ENCODE peak calls at places on chromosome 1, in nine cellular contexts. One of them, this sample, is unnamed.

GRCh38 chr1:59415876-59416275 is 119.0 kb downstream of the FGGY start:
- DNase-seq in hepatocyte: no peak
- DNase-seq in psoas muscle: no peak
- DNase-seq in coronary artery: no peak
- DNase-seq in heart right ventricle: no peak
- DNase-seq in esophagus muscularis mucosa: no peak
- DNase-seq in kidney: no peak
- DNase-seq in tibial artery: no peak
- DNase-seq in Calu3: no peak
- DNase-seq in this sample: no peak

GRCh38 chr1:1162597-1163537 is 10.8 kb upstream of the TTLL10 start:
- DNase-seq in hepatocyte: peak; percentile 93
- DNase-seq in psoas muscle: peak; percentile 7
- DNase-seq in coronary artery: no peak
- DNase-seq in heart right ventricle: no peak
- DNase-seq in esophagus muscularis mucosa: no peak
- DNase-seq in kidney: peak; percentile 96
- DNase-seq in tibial artery: no peak
- DNase-seq in Calu3: peak; percentile 94
- DNase-seq in this sample: no peak

GRCh38 chr1:198741744-198742143 is 102.9 kb downstream of the PTPRC start:
- DNase-seq in hepatocyte: no peak
- DNase-seq in psoas muscle: no peak
- DNase-seq in coronary artery: no peak
- DNase-seq in heart right ventricle: no peak
- DNase-seq in esophagus muscularis mucosa: no peak
- DNase-seq in kidney: no peak
- DNase-seq in tibial artery: no peak
- DNase-seq in Calu3: no peak
- DNase-seq in this sample: no peak

GRCh38 chr1:44010935-44011610 is 19.7 kb downstream of the CCDC24 start:
- DNase-seq in hepatocyte: no peak
- DNase-seq in psoas muscle: no peak
- DNase-seq in coronary artery: no peak
- DNase-seq in heart right ventricle: no peak
- DNase-seq in esophagus muscularis mucosa: no peak
- DNase-seq in kidney: no peak
- DNase-seq in tibial artery: no peak
- DNase-seq in Calu3: no peak
- DNase-seq in this sample: no peak

GRCh38 chr1:118136511-118136937 is 48.5 kb downstream of the SPAG17 start:
- DNase-seq in hepatocyte: peak; percentile 42
- DNase-seq in psoas muscle: no peak
- DNase-seq in coronary artery: no peak
- DNase-seq in heart right ventricle: no peak
- DNase-seq in esophagus muscularis mucosa: no peak
- DNase-seq in kidney: no peak
- DNase-seq in tibial artery: no peak
- DNase-seq in Calu3: peak; percentile 16
- DNase-seq in this sample: no peak

GRCh38 chr1:19220991-19221390 is 10.9 kb upstream of the UBR4 start:
- DNase-seq in hepatocyte: no peak
- DNase-seq in psoas muscle: no peak
- DNase-seq in coronary artery: peak; percentile 45
- DNase-seq in heart right ventricle: peak; percentile 13
- DNase-seq in esophagus muscularis mucosa: no peak
- DNase-seq in kidney: no peak
- DNase-seq in tibial artery: no peak
- DNase-seq in Calu3: no peak
- DNase-seq in this sample: no peak

GRCh38 chr1:227736814-227737432 is 1.7 kb downstream of the SNAP47 start:
- DNase-seq in hepatocyte: no peak
- DNase-seq in psoas muscle: no peak
- DNase-seq in coronary artery: no peak
- DNase-seq in heart right ventricle: no peak
- DNase-seq in esophagus muscularis mucosa: no peak
- DNase-seq in kidney: no peak
- DNase-seq in tibial artery: no peak
- DNase-seq in Calu3: no peak
- DNase-seq in this sample: no peak

GRCh38 chr1:36083219-36083618 is 675 bp upstream of the TEKT2 start:
- DNase-seq in hepatocyte: no peak
- DNase-seq in psoas muscle: no peak
- DNase-seq in coronary artery: no peak
- DNase-seq in heart right ventricle: no peak
- DNase-seq in esophagus muscularis mucosa: peak; percentile 34
- DNase-seq in kidney: no peak
- DNase-seq in tibial artery: no peak
- DNase-seq in Calu3: no peak
- DNase-seq in this sample: peak; percentile 64

GRCh38 chr1:32972814-32973428 is 8.3 kb upstream of the RNF19B start:
- DNase-seq in hepatocyte: peak; percentile 73
- DNase-seq in psoas muscle: peak; percentile 47
- DNase-seq in coronary artery: no peak
- DNase-seq in heart right ventricle: peak; percentile 50
- DNase-seq in esophagus muscularis mucosa: no peak
- DNase-seq in kidney: peak; percentile 86
- DNase-seq in tibial artery: peak; percentile 37
- DNase-seq in Calu3: peak; percentile 67
- DNase-seq in this sample: peak; percentile 87

GRCh38 chr1:164479242-164479641 is 79.7 kb upstream of the PBX1 start:
- DNase-seq in hepatocyte: no peak
- DNase-seq in psoas muscle: no peak
- DNase-seq in coronary artery: no peak
- DNase-seq in heart right ventricle: no peak
- DNase-seq in esophagus muscularis mucosa: no peak
- DNase-seq in kidney: no peak
- DNase-seq in tibial artery: no peak
- DNase-seq in Calu3: no peak
- DNase-seq in this sample: no peak
- TF ChIP-seq CTCF in hepatocyte: no peak
- TF ChIP-seq CTCF in psoas muscle: no peak
- TF ChIP-seq CTCF in coronary artery: no peak
- TF ChIP-seq CTCF in heart right ventricle: no peak
- TF ChIP-seq CTCF in esophagus muscularis mucosa: no peak
- TF ChIP-seq CTCF in kidney: no peak
- TF ChIP-seq CTCF in tibial artery: no peak
- TF ChIP-seq CTCF in Calu3: no peak
- TF ChIP-seq CTCF in this sample: no peak

GRCh38 chr1:221945669-221946068 is 203.8 kb upstream of the DUSP10 start:
- DNase-seq in hepatocyte: no peak
- DNase-seq in psoas muscle: no peak
- DNase-seq in coronary artery: no peak
- DNase-seq in heart right ventricle: no peak
- DNase-seq in esophagus muscularis mucosa: no peak
- DNase-seq in kidney: no peak
- DNase-seq in tibial artery: no peak
- DNase-seq in Calu3: no peak
- DNase-seq in this sample: no peak
- TF ChIP-seq CTCF in hepatocyte: no peak
- TF ChIP-seq CTCF in psoas muscle: no peak
- TF ChIP-seq CTCF in coronary artery: no peak
- TF ChIP-seq CTCF in heart right ventricle: no peak
- TF ChIP-seq CTCF in esophagus muscularis mucosa: no peak
- TF ChIP-seq CTCF in kidney: no peak
- TF ChIP-seq CTCF in tibial artery: no peak
- TF ChIP-seq CTCF in Calu3: no peak
- TF ChIP-seq CTCF in this sample: no peak

GRCh38 chr1:150922519-150922975 is 3.6 kb upstream of the SETDB1 start:
- DNase-seq in hepatocyte: peak; percentile 88
- DNase-seq in psoas muscle: peak; percentile 57
- DNase-seq in coronary artery: no peak
- DNase-seq in heart right ventricle: peak; percentile 63
- DNase-seq in esophagus muscularis mucosa: no peak
- DNase-seq in kidney: no peak
- DNase-seq in tibial artery: peak; percentile 69
- DNase-seq in Calu3: peak; percentile 85
- DNase-seq in this sample: no peak

GRCh38 chr1:150925080-150925479 is 1.1 kb upstream of the SETDB1 start:
- DNase-seq in hepatocyte: no peak
- DNase-seq in psoas muscle: no peak
- DNase-seq in coronary artery: no peak
- DNase-seq in heart right ventricle: no peak
- DNase-seq in esophagus muscularis mucosa: no peak
- DNase-seq in kidney: no peak
- DNase-seq in tibial artery: no peak
- DNase-seq in Calu3: no peak
- DNase-seq in this sample: no peak

GRCh38 chr1:150927629-150928028 is 1.5 kb downstream of the SETDB1 start:
- DNase-seq in hepatocyte: no peak
- DNase-seq in psoas muscle: no peak
- DNase-seq in coronary artery: no peak
- DNase-seq in heart right ventricle: no peak
- DNase-seq in esophagus muscularis mucosa: no peak
- DNase-seq in kidney: no peak
- DNase-seq in tibial artery: no peak
- DNase-seq in Calu3: no peak
- DNase-seq in this sample: no peak

GRCh38 chr1:150928286-150928685 is 2.1 kb downstream of the SETDB1 start:
- DNase-seq in hepatocyte: no peak
- DNase-seq in psoas muscle: no peak
- DNase-seq in coronary artery: no peak
- DNase-seq in heart right ventricle: no peak
- DNase-seq in esophagus muscularis mucosa: no peak
- DNase-seq in kidney: no peak
- DNase-seq in tibial artery: no peak
- DNase-seq in Calu3: no peak
- DNase-seq in this sample: no peak

GRCh38 chr1:150926094-150926741 is at the start of gene SETDB1:
- DNase-seq in hepatocyte: peak; percentile 98
- DNase-seq in psoas muscle: peak; percentile 95
- DNase-seq in coronary artery: peak; percentile 96
- DNase-seq in heart right ventricle: peak; percentile 96
- DNase-seq in esophagus muscularis mucosa: peak; percentile 98
- DNase-seq in kidney: peak; percentile 98
- DNase-seq in tibial artery: peak; percentile 95
- DNase-seq in Calu3: peak; percentile 98
- DNase-seq in this sample: peak; percentile 98
- TF ChIP-seq CTCF in hepatocyte: no peak
- TF ChIP-seq CTCF in psoas muscle: no peak
- TF ChIP-seq CTCF in coronary artery: no peak
- TF ChIP-seq CTCF in heart right ventricle: peak; percentile 7
- TF ChIP-seq CTCF in esophagus muscularis mucosa: peak; percentile 19
- TF ChIP-seq CTCF in kidney: no peak
- TF ChIP-seq CTCF in tibial artery: no peak
- TF ChIP-seq CTCF in Calu3: no peak
- TF ChIP-seq CTCF in this sample: no peak

DNA sequence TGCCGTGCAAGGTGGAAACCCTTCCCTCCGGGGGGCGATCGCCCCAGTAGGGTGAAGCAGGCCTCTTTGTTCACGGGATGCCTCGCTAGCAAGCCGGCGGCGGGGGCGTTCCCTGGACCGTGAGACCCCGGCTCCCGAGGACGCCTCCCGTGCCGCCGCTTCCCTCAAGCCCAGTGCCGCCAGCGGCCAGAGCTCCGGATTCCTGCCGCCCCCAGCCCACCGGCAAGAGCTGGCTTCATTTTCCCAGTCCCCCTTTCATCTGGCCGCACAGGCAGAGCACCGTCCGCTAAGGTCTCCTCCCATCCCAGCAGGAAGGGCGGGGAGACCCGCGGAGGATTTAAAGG is 16.3 kb downstream of the IER5 start:
- DNase-seq in hepatocyte: peak; percentile 63
- DNase-seq in psoas muscle: peak; percentile 60
- DNase-seq in coronary artery: peak; percentile 80
- DNase-seq in heart right ventricle: no peak
- DNase-seq in esophagus muscularis mucosa: no peak
- DNase-seq in kidney: no peak
- DNase-seq in tibial artery: no peak
- DNase-seq in Calu3: peak; percentile 55
- DNase-seq in this sample: peak; percentile 87
- TF ChIP-seq CTCF in hepatocyte: peak; percentile 16
- TF ChIP-seq CTCF in psoas muscle: no peak
- TF ChIP-seq CTCF in coronary artery: no peak
- TF ChIP-seq CTCF in heart right ventricle: no peak
- TF ChIP-seq CTCF in esophagus muscularis mucosa: peak; percentile 7
- TF ChIP-seq CTCF in kidney: no peak
- TF ChIP-seq CTCF in tibial artery: no peak
- TF ChIP-seq CTCF in Calu3: no peak
- TF ChIP-seq CTCF in this sample: peak; percentile 20

DNA sequence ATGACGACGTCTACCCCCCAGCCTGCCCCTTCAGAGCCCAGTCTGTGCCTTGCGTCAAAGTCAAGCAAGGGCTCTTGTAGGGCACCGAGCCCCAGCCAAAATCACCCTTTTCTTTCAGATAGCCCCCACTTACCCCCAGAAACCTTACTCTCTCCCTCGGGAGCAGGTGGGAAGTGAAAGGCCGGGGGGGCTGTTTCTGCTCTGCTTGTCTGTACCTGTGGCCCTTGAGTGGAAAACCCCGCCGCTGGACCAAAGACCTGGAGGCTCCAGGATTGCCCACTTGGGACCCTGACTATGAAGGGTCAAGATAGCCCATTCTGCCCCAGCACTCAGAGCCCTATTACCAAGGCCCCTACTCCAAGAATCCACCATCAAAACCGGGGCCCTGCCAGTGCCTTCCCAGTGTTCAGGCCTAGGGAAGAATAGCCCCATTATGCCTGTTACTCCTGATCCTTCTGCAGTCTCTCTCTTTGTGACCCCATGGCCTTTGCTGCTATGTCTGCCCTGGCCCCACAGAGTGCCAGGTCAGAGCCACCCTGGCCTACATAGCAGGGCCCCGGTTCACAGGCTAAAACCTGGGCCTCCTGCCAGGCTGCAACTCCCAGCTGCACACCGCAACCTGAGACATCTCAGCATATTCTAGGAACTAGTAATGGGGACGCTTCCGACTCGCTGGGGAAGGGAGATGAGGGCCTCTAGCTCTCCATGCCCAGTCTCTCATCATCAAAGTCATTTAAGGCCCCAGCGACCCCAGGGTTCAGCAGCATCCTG is 22.2 kb upstream of the HPDL start:
- DNase-seq in hepatocyte: peak; percentile 15
- DNase-seq in psoas muscle: peak; percentile 59
- DNase-seq in coronary artery: no peak
- DNase-seq in heart right ventricle: peak; percentile 30
- DNase-seq in esophagus muscularis mucosa: peak; percentile 91
- DNase-seq in kidney: peak; percentile 77
- DNase-seq in tibial artery: peak; percentile 36
- DNase-seq in Calu3: peak; percentile 12
- DNase-seq in this sample: peak; percentile 71
- TF ChIP-seq CTCF in hepatocyte: no peak
- TF ChIP-seq CTCF in psoas muscle: no peak
- TF ChIP-seq CTCF in coronary artery: no peak
- TF ChIP-seq CTCF in heart right ventricle: no peak
- TF ChIP-seq CTCF in esophagus muscularis mucosa: no peak
- TF ChIP-seq CTCF in kidney: no peak
- TF ChIP-seq CTCF in tibial artery: no peak
- TF ChIP-seq CTCF in Calu3: no peak
- TF ChIP-seq CTCF in this sample: no peak

DNA sequence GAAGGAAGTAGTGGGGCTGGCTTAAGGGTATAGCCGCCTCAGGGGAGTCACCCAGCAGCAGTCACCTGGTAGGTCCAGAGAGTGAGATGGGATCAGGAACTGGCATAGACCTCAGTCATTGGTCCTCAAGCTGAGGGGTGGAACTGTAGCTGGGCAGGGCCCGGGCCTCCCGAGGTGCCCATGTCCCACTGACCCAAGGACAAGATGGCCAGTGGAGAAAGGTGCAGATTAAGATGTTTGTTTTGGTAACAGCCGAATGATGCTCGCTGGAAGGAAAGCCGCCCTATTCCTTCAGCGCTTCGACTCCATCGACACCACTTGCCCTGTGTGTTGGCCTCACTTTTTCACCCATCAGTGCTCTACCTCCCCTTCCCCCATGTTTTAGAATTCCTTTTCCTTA is 16.4 kb downstream of the COL9A2 start:
- DNase-seq in hepatocyte: no peak
- DNase-seq in psoas muscle: no peak
- DNase-seq in coronary artery: no peak
- DNase-seq in heart right ventricle: no peak
- DNase-seq in esophagus muscularis mucosa: peak; percentile 68
- DNase-seq in kidney: no peak
- DNase-seq in tibial artery: no peak
- DNase-seq in Calu3: no peak
- DNase-seq in this sample: peak; percentile 62
- TF ChIP-seq CTCF in hepatocyte: no peak
- TF ChIP-seq CTCF in psoas muscle: no peak
- TF ChIP-seq CTCF in coronary artery: no peak
- TF ChIP-seq CTCF in heart right ventricle: no peak
- TF ChIP-seq CTCF in esophagus muscularis mucosa: no peak
- TF ChIP-seq CTCF in kidney: no peak
- TF ChIP-seq CTCF in tibial artery: no peak
- TF ChIP-seq CTCF in Calu3: no peak
- TF ChIP-seq CTCF in this sample: no peak

This sample was measured in osteocyte.